ENCODE peak calls at places on chromosomes 6 and 20, in nine cellular contexts. G is NCI-H1417; V is ureter; M is psoas muscle; Q is GM20000; L is BJ; D is HCT116; T is CD8-positive, alpha-beta memory T cell; E is hypothalamus. H is an unnamed sample.

GRCh38 chr6:10557886-10558285 is 36.7 kb downstream of the GCNT2 start:
- DNase-seq in V (no peak), M (no peak), E (no peak), T (no peak), G (no peak), D (no peak), L (no peak), Q (no peak), H (no peak)

GRCh38 chr6:116016846-116017545 is 43.7 kb downstream of the FRK start:
- DNase-seq in E (no peak), V (no peak), T (no peak), Q (no peak), L (no peak), D (no peak), G (peak), M (no peak), H (no peak)

GRCh38 chr20:50434653-50435396 is 75.4 kb upstream of the PTPN1 start:
- DNase-seq in V (no peak), G (no peak), Q (no peak), L (peak), D (no peak), E (no peak), T (no peak), M (no peak), H (peak)

GRCh38 chr6:144347933-144348332 is 62.8 kb downstream of the UTRN start:
- DNase-seq in E (no peak), G (no peak), Q (no peak), M (no peak), T (no peak), L (no peak), D (no peak), V (no peak), H (no peak)

GRCh38 chr6:31697555-31697954 is 5.6 kb downstream of the ABHD16A start:
- DNase-seq in Q (no peak), L (no peak), D (no peak), E (no peak), V (no peak), T (no peak), G (no peak), M (no peak), H (no peak)

GRCh38 chr6:136439514-136440186 is 110.6 kb downstream of the MAP7 start:
- DNase-seq in G (no peak), E (no peak), M (no peak), D (no peak), V (no peak), Q (no peak), L (no peak), T (no peak), H (no peak)

GRCh38 chr6:95186710-95187109 is 390.6 kb upstream of the MANEA start:
- DNase-seq in M (no peak), L (no peak), Q (no peak), G (no peak), T (no peak), D (no peak), V (no peak), E (no peak), H (no peak)

GRCh38 chr6:137896647-137897046 is 29.6 kb downstream of the TNFAIP3 start:
- DNase-seq in Q (no peak), V (no peak), L (no peak), M (no peak), E (no peak), G (no peak), D (no peak), T (no peak), H (no peak)

GRCh38 chr6:52998603-52999002 is 3.5 kb upstream of the GSTA4 start:
- DNase-seq in L (no peak), Q (no peak), T (no peak), M (no peak), E (no peak), D (no peak), G (no peak), V (no peak), H (no peak)

GRCh38 chr6:102581378-102582124 is 1188.0 kb downstream of the GRIK2 start:
- DNase-seq in V (no peak), Q (no peak), E (no peak), L (no peak), M (peak), D (no peak), T (no peak), G (no peak), H (no peak)

GRCh38 chr6:155330133-155330734 is 15.9 kb upstream of the TFB1M start:
- DNase-seq in V (no peak), M (no peak), D (no peak), G (no peak), T (no peak), L (no peak), Q (no peak), E (no peak), H (no peak)

GRCh38 chr6:87342829-87343228 is 1.8 kb upstream of the C6orf163 start:
- DNase-seq in D (no peak), V (no peak), G (no peak), E (no peak), Q (no peak), L (no peak), T (no peak), M (no peak), H (no peak)

GRCh38 chr6:107318100-107318736 is 141.1 kb downstream of the PDSS2 start:
- DNase-seq in Q (peak), D (peak), L (no peak), E (peak), V (peak), T (no peak), M (peak), G (peak), H (no peak)

GRCh38 chr6:107982511-107982910 is 24.5 kb upstream of the SEC63 start:
- DNase-seq in Q (no peak), G (peak), E (no peak), T (no peak), V (no peak), D (no peak), L (no peak), M (no peak), H (no peak)

GRCh38 chr20:51016521-51016920 is 6.4 kb downstream of the KCNG1 start:
- DNase-seq in Q (no peak), D (no peak), L (no peak), G (no peak), V (no peak), E (no peak), T (no peak), M (no peak), H (no peak)

GRCh38 chr6:162538643-162539064 is 188.9 kb downstream of the PRKN start:
- DNase-seq in G (peak), Q (no peak), D (no peak), V (no peak), M (peak), E (no peak), T (no peak), L (no peak), H (no peak)

GRCh38 chr6:15058200-15059070 is 187.4 kb upstream of the JARID2 start:
- DNase-seq in T (no peak), Q (no peak), L (no peak), E (no peak), G (no peak), D (no peak), V (no peak), M (no peak), H (no peak)

GRCh38 chr20:61846741-61847419 is 218.8 kb downstream of the TAF4 start:
- DNase-seq in V (no peak), D (no peak), E (no peak), L (no peak), Q (no peak), G (no peak), T (no peak), M (peak), H (no peak)

GRCh38 chr6:148760568-148761531 is 14.0 kb downstream of the UST start:
- DNase-seq in Q (peak), M (peak), T (peak), G (no peak), V (peak), L (peak), D (no peak), E (peak), H (peak)

GRCh38 chr6:111342913-111343312 is 140.1 kb downstream of the REV3L start:
- DNase-seq in E (no peak), T (no peak), Q (no peak), D (no peak), L (no peak), G (no peak), M (no peak), V (no peak), H (no peak)

GRCh38 chr20:59996112-59996511 is 37.9 kb downstream of the CDH26 start:
- DNase-seq in L (no peak), Q (no peak), V (no peak), G (no peak), M (no peak), D (no peak), E (no peak), T (no peak), H (no peak)

GRCh38 chr20:40678286-40678835 is 10.7 kb downstream of the MAFB start:
- DNase-seq in E (no peak), D (no peak), L (no peak), M (no peak), T (no peak), G (peak), Q (no peak), V (no peak), H (no peak)

GRCh38 chr6:125746731-125747588 is 2.5 kb upstream of the HEY2 start:
- DNase-seq in D (no peak), E (peak), L (no peak), T (peak), G (peak), V (peak), Q (peak), M (peak), H (no peak)

GRCh38 chr6:13522639-13523038 is 35.2 kb upstream of the GFOD1 start:
- DNase-seq in G (no peak), E (no peak), V (no peak), Q (no peak), L (no peak), D (no peak), M (no peak), T (no peak), H (peak)

GRCh38 chr20:64006902-64007301 is 26.0 kb downstream of the PRPF6 start:
- DNase-seq in M (no peak), T (no peak), E (no peak), Q (no peak), V (no peak), D (no peak), L (no peak), G (peak), H (no peak)

GRCh38 chr6:111190637-111191036 is 103.3 kb downstream of the SLC16A10 start:
- DNase-seq in V (no peak), D (no peak), Q (no peak), T (no peak), E (no peak), G (no peak), M (no peak), L (no peak), H (no peak)

GRCh38 chr6:11744101-11744500 is 34.5 kb downstream of the ADTRP start:
- DNase-seq in V (no peak), M (no peak), L (no peak), E (no peak), Q (no peak), G (no peak), T (no peak), D (no peak), H (no peak)

GRCh38 chr6:35727206-35727934 is 9.5 kb upstream of the ARMC12 start:
- DNase-seq in L (no peak), M (peak), Q (no peak), G (peak), E (peak), D (no peak), V (peak), T (no peak), H (no peak)

H was measured in AG09309.